ENCODE peak calls at places on chromosomes 2 and 18, in ten cellular contexts. W is BJ, G is M059J, C is K562, Q is NCI-H1436, E is GM12865, H is endothelial cell, U is progenitor cell of endocrine pancreas, T is upper lobe of right lung, N is T-helper 17 cell. Y is an unnamed sample.
A peak's percentile ranks its signal among the peaks of the same experiment; 100 is the strongest.

GRCh38 chr2:42944744-42945415 is 152.5 kb upstream of the HAAO start:
- DNase-seq in W (no peak), G (peak; percentile 57), C (no peak), Q (no peak), E (no peak), H (no peak), U (no peak), T (no peak), N (no peak), Y (no peak)

GRCh38 chr2:54551123-54551756 is 95.1 kb downstream of the SPTBN1 start:
- DNase-seq in W (no peak), G (no peak), C (no peak), Q (no peak), E (peak; percentile 49), H (no peak), U (no peak), T (no peak), N (no peak), Y (no peak)

GRCh38 chr2:239263231-239263936 is 137.4 kb downstream of the HDAC4 start:
- DNase-seq in W (no peak), G (no peak), C (no peak), Q (no peak), E (no peak), H (no peak), U (no peak), T (peak; percentile 64), N (no peak), Y (no peak)

GRCh38 chr2:27369471-27370025 is 590 bp downstream of the EIF2B4 start:
- DNase-seq in W (no peak), G (peak; percentile 64), C (no peak), Q (no peak), E (no peak), H (no peak), U (no peak), T (no peak), N (no peak), Y (peak; percentile 85)

GRCh38 chr2:232309592-232309991 is 69.0 kb upstream of the ALPP start:
- DNase-seq in W (no peak), G (no peak), C (no peak), Q (no peak), E (no peak), H (no peak), U (no peak), T (no peak), N (no peak), Y (no peak)

GRCh38 chr2:105604938-105605337 is 139.8 kb upstream of the NCK2 start:
- DNase-seq in W (no peak), G (no peak), C (no peak), Q (no peak), E (no peak), H (no peak), U (no peak), T (no peak), N (no peak), Y (no peak)

GRCh38 chr2:153431114-153431513 is 47.4 kb downstream of the RPRM start:
- DNase-seq in W (no peak), G (no peak), C (no peak), Q (no peak), E (no peak), H (no peak), U (no peak), T (no peak), N (no peak), Y (no peak)

GRCh38 chr2:14354231-14354630 is 278.3 kb upstream of the LRATD1 start:
- DNase-seq in W (no peak), G (no peak), C (no peak), Q (no peak), E (no peak), H (no peak), U (no peak), T (no peak), N (no peak), Y (no peak)

GRCh38 chr2:141195087-141195486 is 935.7 kb downstream of the LRP1B start:
- DNase-seq in W (no peak), G (no peak), C (no peak), Q (no peak), E (no peak), H (no peak), U (no peak), T (no peak), N (no peak), Y (no peak)

GRCh38 chr18:48955528-48956261 is 4.9 kb upstream of the SMAD7 start:
- DNase-seq in W (peak; percentile 78), G (peak; percentile 98), C (no peak), Q (no peak), E (no peak), H (no peak), U (no peak), T (no peak), N (no peak), Y (no peak)

GRCh38 chr2:27738349-27739057 is 33.0 kb upstream of the MRPL33 start:
- DNase-seq in W (no peak), G (no peak), C (no peak), Q (no peak), E (no peak), H (no peak), U (no peak), T (no peak), N (no peak), Y (peak; percentile 58)

GRCh38 chr2:217707116-217707742 is 295.6 kb downstream of the TNS1 start:
- DNase-seq in W (peak; percentile 24), G (peak; percentile 92), C (no peak), Q (no peak), E (no peak), H (no peak), U (no peak), T (no peak), N (no peak), Y (no peak)

GRCh38 chr2:96554293-96555145 is 18.0 kb downstream of the ARID5A start:
- DNase-seq in W (no peak), G (peak; percentile 44), C (peak; percentile 74), Q (peak; percentile 54), E (peak; percentile 83), H (peak; percentile 70), U (peak; percentile 51), T (peak; percentile 85), N (peak; percentile 53), Y (peak; percentile 82)

GRCh38 chr2:235347691-235348090 is 146.2 kb upstream of the AGAP1 start:
- DNase-seq in W (peak; percentile 20), G (peak; percentile 96), C (peak; percentile 34), Q (no peak), E (no peak), H (no peak), U (no peak), T (no peak), N (no peak), Y (no peak)

GRCh38 chr2:158931577-158931976 is 36.9 kb upstream of the TANC1 start:
- DNase-seq in W (no peak), G (peak; percentile 77), C (no peak), Q (no peak), E (no peak), H (no peak), U (no peak), T (no peak), N (no peak), Y (no peak)

GRCh38 chr2:40138327-40138726 is 313.6 kb downstream of the SLC8A1 start:
- DNase-seq in W (no peak), G (no peak), C (no peak), Q (no peak), E (no peak), H (no peak), U (no peak), T (no peak), N (no peak), Y (no peak)

GRCh38 chr2:197121756-197122385 is 188.7 kb downstream of the ANKRD44 start:
- DNase-seq in W (no peak), G (no peak), C (no peak), Q (no peak), E (no peak), H (no peak), U (no peak), T (no peak), N (no peak), Y (no peak)

GRCh38 chr2:231391981-231392380 is 3.5 kb upstream of the B3GNT7 start:
- DNase-seq in W (no peak), G (no peak), C (no peak), Q (no peak), E (peak; percentile 25), H (no peak), U (no peak), T (no peak), N (no peak), Y (no peak)

GRCh38 chr2:138121769-138122661 is 157.7 kb downstream of the HNMT start:
- DNase-seq in W (no peak), G (no peak), C (no peak), Q (peak; percentile 27), E (no peak), H (no peak), U (no peak), T (no peak), N (no peak), Y (no peak)

GRCh38 chr2:51795248-51795888 is 763.4 kb upstream of the NRXN1 start:
- DNase-seq in W (no peak), G (no peak), C (no peak), Q (no peak), E (no peak), H (peak; percentile 42), U (no peak), T (no peak), N (no peak), Y (peak; percentile 20)

GRCh38 chr18:68147728-68148127 is 567.2 kb downstream of the TMX3 start:
- DNase-seq in W (no peak), G (peak; percentile 5), C (no peak), Q (peak; percentile 6), E (no peak), H (no peak), U (no peak), T (no peak), N (no peak), Y (no peak)

GRCh38 chr2:168700615-168701245 is 101.7 kb upstream of the NOSTRIN start:
- DNase-seq in W (no peak), G (peak; percentile 44), C (no peak), Q (no peak), E (no peak), H (no peak), U (no peak), T (no peak), N (no peak), Y (no peak)

GRCh38 chr18:75164479-75164878 is 44.5 kb downstream of the PTGR3 start:
- DNase-seq in W (no peak), G (no peak), C (no peak), Q (no peak), E (no peak), H (no peak), U (no peak), T (no peak), N (no peak), Y (no peak)

GRCh38 chr2:163828760-163829159 is 93.0 kb upstream of the FIGN start:
- DNase-seq in W (no peak), G (no peak), C (no peak), Q (no peak), E (no peak), H (no peak), U (no peak), T (no peak), N (no peak), Y (no peak)

GRCh38 chr18:72174972-72175649 is 369.0 kb downstream of the CBLN2 start:
- DNase-seq in W (no peak), G (no peak), C (no peak), Q (no peak), E (no peak), H (no peak), U (no peak), T (no peak), N (no peak), Y (no peak)

GRCh38 chr18:10442551-10442971 is 11.9 kb upstream of the APCDD1 start:
- DNase-seq in W (no peak), G (peak; percentile 16), C (no peak), Q (no peak), E (no peak), H (no peak), U (no peak), T (no peak), N (no peak), Y (no peak)

GRCh38 chr2:218011641-218012040 is 8.8 kb upstream of the TNS1 start:
- DNase-seq in W (no peak), G (no peak), C (no peak), Q (no peak), E (no peak), H (no peak), U (no peak), T (no peak), N (no peak), Y (no peak)

GRCh38 chr2:101528501-101528900 is 53.6 kb upstream of the RFX8 start:
- DNase-seq in W (no peak), G (no peak), C (no peak), Q (no peak), E (no peak), H (no peak), U (no peak), T (no peak), N (no peak), Y (no peak)